ENCODE peak calls at places on chromosomes 12 and 14, in four cellular contexts. V, K, Z and L are unnamed samples.

GRCh38 chr14:42994001-42994736 is 1387.5 kb downstream of the LRFN5 start:
- DNase-seq in V (no peak), K (no peak), Z (no peak), L (no peak)

GRCh38 chr12:58583541-58583940 is 336.8 kb downstream of the LRIG3 start:
- DNase-seq in V (no peak), K (no peak), Z (no peak), L (no peak)

GRCh38 chr12:26524862-26525465 is 308.0 kb downstream of the ITPR2 start:
- DNase-seq in V (no peak), K (no peak), Z (no peak), L (no peak)

GRCh38 chr14:73283592-73284379 is 46.5 kb downstream of the PAPLN start:
- DNase-seq in V (no peak), K (no peak), Z (no peak), L (no peak)

GRCh38 chr12:132458441-132459225 is 31.3 kb upstream of the FBRSL1 start:
- DNase-seq in V (no peak), K (no peak), Z (no peak), L (no peak)

GRCh38 chr12:125382896-125383295 is 317.7 kb downstream of the AACS start:
- DNase-seq in V (no peak), K (no peak), Z (no peak), L (no peak)

GRCh38 chr12:13851828-13852227 is 129.6 kb downstream of the GRIN2B start:
- DNase-seq in V (no peak), K (no peak), Z (no peak), L (no peak)

GRCh38 chr14:85300119-85300518 is 229.8 kb upstream of the FLRT2 start:
- DNase-seq in V (no peak), K (no peak), Z (no peak), L (no peak)

GRCh38 chr12:50322196-50322595 is 38.9 kb upstream of the LIMA1 start:
- DNase-seq in V (no peak), K (no peak), Z (no peak), L (no peak)

GRCh38 chr14:101584049-101584859 is 23.0 kb downstream of the DIO3 start:
- DNase-seq in V (peak; percentile 59), K (no peak), Z (no peak), L (no peak)

GRCh38 chr14:100592972-100593371 is 5.8 kb upstream of the BEGAIN start:
- DNase-seq in V (no peak), K (peak; percentile 40), Z (no peak), L (no peak)

GRCh38 chr12:30047499-30048262 is 263.9 kb upstream of the TMTC1 start:
- DNase-seq in V (no peak), K (no peak), Z (no peak), L (no peak)

GRCh38 chr12:108711486-108712163 is 19.7 kb downstream of the CORO1C start:
- DNase-seq in V (no peak), K (no peak), Z (no peak), L (no peak)

GRCh38 chr14:76958975-76959710 is 69.4 kb downstream of the IRF2BPL start:
- DNase-seq in V (peak; percentile 76), K (no peak), Z (no peak), L (peak; percentile 66)

GRCh38 chr12:54187075-54187474 is 1.7 kb downstream of the SMUG1 start:
- DNase-seq in V (no peak), K (no peak), Z (no peak), L (no peak)

GRCh38 chr14:81219821-81220487 is 805 bp downstream of the GTF2A1 start:
- DNase-seq in V (peak; percentile 43), K (peak; percentile 63), Z (no peak), L (peak; percentile 36)

GRCh38 chr14:105860615-105861580 is 334.5 kb downstream of the TMEM121 start:
- DNase-seq in V (peak; percentile 5), K (peak; percentile 26), Z (no peak), L (no peak)

GRCh38 chr12:47387991-47388390 is 308.2 kb upstream of the AMIGO2 start:
- DNase-seq in V (no peak), K (no peak), Z (no peak), L (no peak)

GRCh38 chr12:34126239-34126641 is 103.9 kb downstream of the ALG10 start:
- DNase-seq in V (no peak), K (no peak), Z (no peak), L (no peak)

GRCh38 chr14:65945333-65945732 is 532.8 kb downstream of the FUT8 start:
- DNase-seq in V (no peak), K (no peak), Z (no peak), L (no peak)

GRCh38 chr14:64764641-64765520 is 60.7 kb downstream of the PLEKHG3 start:
- DNase-seq in V (peak; percentile 77), K (peak; percentile 80), Z (no peak), L (no peak)

GRCh38 chr12:65525501-65526141 is 247.1 kb downstream of the MSRB3 start:
- DNase-seq in V (no peak), K (no peak), Z (no peak), L (no peak)

GRCh38 chr12:48003226-48004038 is 844 bp downstream of the COL2A1 start:
- DNase-seq in V (no peak), K (no peak), Z (no peak), L (no peak)

GRCh38 chr14:24110060-24110459 is 4.5 kb upstream of the DCAF11 start:
- DNase-seq in V (no peak), K (no peak), Z (no peak), L (no peak)

GRCh38 chr14:24106672-24107271 is 7.8 kb upstream of the DCAF11 start:
- DNase-seq in V (no peak), K (no peak), Z (no peak), L (no peak)

GRCh38 chr14:24110485-24110884 is 4.1 kb upstream of the DCAF11 start:
- DNase-seq in V (no peak), K (no peak), Z (no peak), L (no peak)

GRCh38 chr14:24103451-24103850 is 9.3 kb downstream of the PCK2 start:
- DNase-seq in V (no peak), K (peak; percentile 34), Z (no peak), L (no peak)

DNA sequence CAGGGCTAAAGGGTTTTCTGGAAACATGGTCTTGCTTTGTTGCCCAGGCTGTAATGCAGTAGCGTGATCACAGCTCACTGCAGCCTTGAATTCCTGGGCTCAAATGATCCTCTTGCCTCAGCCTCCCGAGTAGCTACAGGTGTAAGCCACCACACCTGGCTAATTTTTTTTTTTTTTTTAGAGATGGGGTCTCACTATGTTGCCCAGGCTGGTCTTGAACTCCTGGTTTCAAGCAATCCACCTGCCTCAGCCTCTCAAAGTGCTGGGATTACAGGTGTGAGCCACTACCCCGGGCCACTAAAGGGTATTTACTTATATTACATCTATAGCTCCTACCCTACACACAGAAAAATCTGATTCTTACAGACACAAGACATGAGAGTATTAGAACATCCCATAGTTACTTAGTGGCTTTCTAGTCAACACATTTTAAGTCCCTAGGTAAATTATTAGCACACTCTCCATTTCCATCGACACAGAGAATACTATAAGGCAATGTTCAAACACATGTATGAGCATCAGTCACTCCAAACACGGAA is 6.2 kb upstream of the DCAF11 start:
- DNase-seq in V (no peak), K (no peak), Z (no peak), L (no peak)
- H3K27ac ChIP-seq in V (no peak overlapping the region), K (peak overlapping the region; percentile 72), Z (no peak overlapping the region), L (peak overlapping the region; percentile 62)

GRCh38 chr12:82765971-82766705 is 79.4 kb downstream of the TMTC2 start:
- DNase-seq in V (no peak), K (no peak), Z (no peak), L (no peak)
- TF ChIP-seq CTCF in V (no peak), K (no peak), Z (no peak), L (no peak)

GRCh38 chr12:118061876-118062791 is 1.2 kb upstream of the WSB2 start:
- DNase-seq in V (peak; percentile 51), K (peak; percentile 64), Z (no peak), L (peak; percentile 28)
- TF ChIP-seq POLR2A in V (no peak), K (no peak), Z (no peak), L (no peak)

DNA sequence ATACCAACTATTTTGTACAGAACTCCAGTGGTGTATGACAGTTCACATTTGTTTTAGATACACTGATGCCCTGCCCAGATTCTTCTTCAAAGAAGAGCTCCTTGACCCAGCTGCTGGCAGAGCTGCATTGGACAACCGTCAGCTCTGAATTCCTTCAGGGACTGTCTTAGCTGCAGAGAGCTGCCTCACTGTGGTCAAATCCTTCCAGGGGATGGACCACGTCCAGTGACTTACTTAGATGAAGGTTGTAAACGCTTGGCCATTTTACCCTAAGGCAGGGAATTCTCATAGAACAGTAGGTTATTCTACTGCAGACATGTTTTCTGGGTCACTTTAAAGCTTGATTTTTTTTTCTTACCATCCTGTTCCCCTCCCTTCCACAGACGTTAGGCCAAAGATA is 905.0 kb upstream of the ATXN7L3B start:
- DNase-seq in V (no peak), K (no peak), Z (no peak), L (no peak)
- H3K27ac ChIP-seq in V (no peak overlapping the region), K (no peak overlapping the region), Z (no peak overlapping the region), L (no peak overlapping the region)

GRCh38 chr12:8609061-8609570 is 3.5 kb downstream of the AICDA start:
- DNase-seq in V (no peak), K (no peak), Z (no peak), L (no peak)
- TF ChIP-seq CTCF in V (peak; percentile 42), K (peak; percentile 77), Z (no peak), L (peak; percentile 56)

DNA sequence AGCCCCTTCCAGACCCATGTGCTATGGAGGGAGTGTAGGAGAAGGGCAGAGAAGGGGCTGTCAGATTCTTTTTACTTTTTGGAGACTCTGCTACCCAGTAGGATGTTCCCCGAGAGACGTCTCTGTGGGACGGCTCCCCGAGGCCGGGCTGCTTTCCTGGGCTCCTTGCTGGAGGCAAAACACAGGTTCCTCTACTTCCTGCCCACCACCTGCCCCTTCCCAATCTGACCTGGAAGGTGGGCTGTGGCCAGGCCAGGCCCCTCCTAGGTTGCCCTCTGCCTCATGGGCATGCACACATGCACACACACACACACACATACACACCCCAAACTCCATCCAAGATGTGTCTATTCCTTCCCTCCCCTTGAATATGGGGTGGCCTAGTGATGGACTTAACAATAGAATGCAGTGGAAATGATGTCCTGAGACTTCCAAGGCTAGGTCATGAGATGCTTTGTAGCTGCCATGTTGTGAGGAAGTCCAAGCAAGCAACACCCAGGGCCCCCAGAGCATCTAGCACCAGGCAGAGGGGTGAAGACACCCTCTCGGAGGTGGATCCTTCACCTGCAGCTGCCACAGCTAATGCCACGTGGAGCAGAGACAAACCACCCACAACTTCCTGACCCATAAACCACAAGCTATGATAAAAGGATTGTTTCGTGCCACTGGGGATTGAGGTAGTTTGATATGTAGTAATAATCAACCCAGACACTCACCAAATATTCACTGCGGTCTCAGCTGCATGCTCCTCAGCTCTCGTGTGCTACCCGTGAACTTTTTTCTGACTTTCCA is 1.6 kb upstream of the ASB2 start:
- DNase-seq in V (no peak), K (no peak), Z (no peak), L (no peak)
- TF ChIP-seq POLR2A in V (no peak), K (no peak), Z (no peak), L (no peak)

DNA sequence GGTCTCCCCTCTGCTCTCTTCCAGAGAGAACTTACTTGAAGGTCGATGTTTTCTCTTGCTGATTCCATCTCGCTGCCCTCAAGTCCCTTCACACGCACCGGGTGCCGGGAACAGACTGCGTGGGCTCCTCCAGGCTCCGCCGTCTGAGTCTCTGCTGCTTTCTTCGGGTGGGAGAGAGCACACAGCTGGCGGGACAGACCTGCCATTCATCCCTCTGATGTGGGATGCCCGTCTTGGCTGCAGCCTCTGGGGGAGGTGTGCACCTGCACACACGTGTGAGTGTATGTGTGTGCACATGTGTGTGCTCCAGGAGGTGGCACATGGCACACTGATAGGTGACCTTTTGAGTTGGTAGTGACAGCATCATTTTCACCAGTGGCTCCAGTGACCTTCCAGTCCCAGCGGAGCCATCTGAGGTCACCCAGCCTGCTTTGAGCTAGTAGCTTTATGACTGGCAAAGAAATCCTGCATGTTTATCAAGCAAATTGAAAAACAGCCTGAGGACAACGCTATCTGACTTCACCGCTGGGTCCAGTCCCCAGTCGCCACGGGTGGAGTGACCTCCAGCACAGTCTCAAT is at the start of gene NINJ2:
- DNase-seq in V (no peak), K (no peak), Z (no peak), L (no peak)
- H3K27ac ChIP-seq in V (peak within 1 kb of the TSS; percentile 76), K (no peak within 1 kb of the TSS), Z (peak within 1 kb of the TSS; percentile 56), L (peak within 1 kb of the TSS; percentile 82)